ENCODE peak calls at places on chromosomes 16 and 17, in ten cellular contexts. C is stimulated activated CD4-positive, alpha-beta T cell treated with anti-CD3 and anti-CD28 coated beads, Interleukin-15, amount 100 ng/mL, for 1 hour; N is HT1080; K is T-helper 2 cell; W is cardiac fibroblast; D is Daoy; Q is GM19239; G is RWPE1; Z is pancreas; L is kidney glomerular epithelial cell. O is an unnamed sample.

GRCh38 chr16:12340151-12340733 is 363.7 kb downstream of the SNX29 start:
- DNase-seq in C (no peak), N (peak), K (no peak), W (peak), D (no peak), Q (peak), G (no peak), Z (peak), L (peak), O (no peak)

GRCh38 chr16:24471616-24472015 is 67.8 kb upstream of the RBBP6 start:
- DNase-seq in C (no peak), N (no peak), K (no peak), W (no peak), D (no peak), Q (no peak), G (no peak), Z (no peak), L (no peak), O (no peak)

GRCh38 chr17:43411820-43412529 is 13.2 kb downstream of the ARL4D start:
- DNase-seq in C (no peak), N (no peak), K (no peak), W (no peak), D (no peak), Q (no peak), G (no peak), Z (no peak), L (no peak), O (no peak)

GRCh38 chr16:26668026-26668425 is 398.7 kb upstream of the C16orf82 start:
- DNase-seq in C (no peak), N (no peak), K (no peak), W (no peak), D (no peak), Q (no peak), G (no peak), Z (no peak), L (no peak), O (no peak)

GRCh38 chr17:64063766-64064224 is 43.4 kb upstream of the ICAM2 start:
- DNase-seq in C (peak), N (peak), K (peak), W (peak), D (peak), Q (no peak), G (no peak), Z (peak), L (no peak), O (no peak)

GRCh38 chr16:58021661-58022551 is 3.6 kb upstream of the MMP15 start:
- DNase-seq in C (no peak), N (peak), K (no peak), W (peak), D (no peak), Q (no peak), G (no peak), Z (no peak), L (no peak), O (no peak)

GRCh38 chr17:17859909-17860760 is 23.3 kb upstream of the SREBF1 start:
- DNase-seq in C (peak), N (peak), K (peak), W (peak), D (peak), Q (peak), G (peak), Z (peak), L (peak), O (peak)

GRCh38 chr16:58628845-58629680 is 563 bp downstream of the CNOT1 start:
- DNase-seq in C (peak), N (peak), K (peak), W (peak), D (peak), Q (no peak), G (no peak), Z (peak), L (peak), O (peak)